ENCODE peak calls at places on chromosomes 6 and 20, in five cellular contexts. Q is fibroblast of villous mesenchyme, O is cardiac fibroblast, X is mammary epithelial cell, H is pancreas. T is an unnamed sample.

GRCh38 chr6:74137910-74138309 is 441.9 kb downstream of the CD109 start:
- DNase-seq in Q (peak; percentile 68), O (peak; percentile 73), X (peak; percentile 23), H (no peak), T (peak; percentile 31)

GRCh38 chr6:73242001-73242400 is 16.7 kb upstream of the KHDC1L start:
- DNase-seq in Q (no peak), O (no peak), X (no peak), H (no peak), T (no peak)

GRCh38 chr20:8579060-8579459 is 447.0 kb downstream of the PLCB1 start:
- DNase-seq in Q (no peak), O (no peak), X (no peak), H (no peak), T (no peak)

GRCh38 chr6:125818225-125818657 is 27.5 kb downstream of the NCOA7 start:
- DNase-seq in Q (no peak), O (no peak), X (no peak), H (no peak), T (no peak)

GRCh38 chr6:39377530-39377929 is 55.0 kb upstream of the KCNK16 start:
- DNase-seq in Q (peak; percentile 45), O (peak; percentile 84), X (peak; percentile 42), H (peak; percentile 40), T (peak; percentile 73)

GRCh38 chr6:51992834-51993233 is 94.6 kb downstream of the PKHD1 start:
- DNase-seq in Q (no peak), O (no peak), X (no peak), H (no peak), T (no peak)

GRCh38 chr6:44342052-44342451 is 398 bp upstream of the SPATS1 start:
- DNase-seq in Q (peak; percentile 7), O (peak; percentile 12), X (no peak), H (no peak), T (no peak)

GRCh38 chr6:106162926-106163325 is 76.8 kb downstream of the PRDM1 start:
- DNase-seq in Q (peak; percentile 5), O (no peak), X (no peak), H (no peak), T (no peak)

GRCh38 chr6:18263561-18264337 is 581 bp downstream of the DEK start:
- DNase-seq in Q (peak; percentile 63), O (peak; percentile 72), X (peak; percentile 62), H (peak; percentile 74), T (peak; percentile 59)

GRCh38 chr6:75308250-75308988 is 23.8 kb upstream of the TMEM30A start:
- DNase-seq in Q (no peak), O (no peak), X (no peak), H (no peak), T (no peak)

GRCh38 chr6:43247115-43247999 is 4.1 kb downstream of the TTBK1 start:
- DNase-seq in Q (peak; percentile 10), O (peak; percentile 35), X (peak; percentile 27), H (peak; percentile 85), T (peak; percentile 51)

GRCh38 chr6:131949909-131950766 is 1.0 kb downstream of the CCN2 start:
- DNase-seq in Q (peak; percentile 94), O (peak; percentile 96), X (peak; percentile 85), H (peak; percentile 76), T (peak; percentile 90)

GRCh38 chr20:19785173-19785799 is 27.2 kb downstream of the RIN2 start:
- DNase-seq in Q (peak; percentile 81), O (peak; percentile 81), X (peak; percentile 21), H (no peak), T (peak; percentile 58)

GRCh38 chr6:82006027-82006738 is 241.4 kb downstream of the IBTK start:
- DNase-seq in Q (peak; percentile 59), O (peak; percentile 62), X (peak; percentile 41), H (no peak), T (peak; percentile 51)

GRCh38 chr6:162099685-162100084 is 627.9 kb downstream of the PRKN start:
- DNase-seq in Q (peak; percentile 79), O (peak; percentile 93), X (peak; percentile 92), H (no peak), T (peak; percentile 90)

GRCh38 chr20:58612021-58612700 is 38.9 kb upstream of the STX16 start:
- DNase-seq in Q (no peak), O (peak; percentile 29), X (no peak), H (no peak), T (no peak)

GRCh38 chr6:13334953-13335352 is 6.6 kb upstream of the TBC1D7 start:
- DNase-seq in Q (no peak), O (peak; percentile 83), X (no peak), H (no peak), T (no peak)

GRCh38 chr6:32177182-32177787 is 920 bp upstream of the RNF5 start:
- DNase-seq in Q (no peak), O (no peak), X (no peak), H (no peak), T (peak; percentile 84)

GRCh38 chr20:49303211-49303610 is 25.4 kb upstream of the ZNFX1 start:
- DNase-seq in Q (peak; percentile 46), O (peak; percentile 74), X (no peak), H (no peak), T (no peak)

GRCh38 chr20:37526839-37527637 is 638 bp downstream of the BLCAP start:
- DNase-seq in Q (peak; percentile 31), O (peak; percentile 46), X (peak; percentile 29), H (no peak), T (peak; percentile 55)

GRCh38 chr20:15012551-15012950 is 675.1 kb upstream of the FLRT3 start:
- DNase-seq in Q (no peak), O (no peak), X (no peak), H (no peak), T (no peak)

GRCh38 chr6:164106345-164106769 is 691.8 kb downstream of the QKI start:
- DNase-seq in Q (no peak), O (peak; percentile 40), X (no peak), H (no peak), T (peak; percentile 37)
- TF ChIP-seq CTCF in Q (peak; percentile 12), O (peak; percentile 50), X (no peak), H (no peak), T (no peak)

DNA sequence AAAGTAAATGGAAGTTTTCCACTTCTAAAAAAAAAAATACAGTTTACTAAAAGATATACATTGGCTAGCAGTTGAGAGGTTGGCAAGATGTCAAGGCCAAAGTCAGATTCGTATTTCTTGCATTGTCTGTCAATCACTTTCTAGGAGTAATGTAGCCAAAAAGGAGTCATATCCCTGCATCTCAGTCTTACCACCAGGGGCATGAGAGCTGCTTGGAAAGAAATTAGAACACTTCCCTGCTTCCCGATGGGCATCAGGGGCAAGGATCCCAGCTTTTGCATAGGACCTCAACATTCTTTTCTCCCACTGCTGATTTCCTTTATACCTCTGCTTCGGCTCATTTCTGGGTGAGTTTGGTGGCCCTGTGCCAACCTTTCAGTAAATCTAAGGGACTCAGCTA is 581.0 kb upstream of the MAP3K7 start:
- DNase-seq in Q (no peak), O (no peak), X (no peak), H (no peak), T (peak; percentile 48)
- TF ChIP-seq CTCF in Q (peak; percentile 23), O (no peak), X (peak; percentile 32), H (no peak), T (peak; percentile 7)

GRCh38 chr6:35972471-35972985 is 51.6 kb upstream of the SRPK1 start:
- DNase-seq in Q (no peak), O (peak; percentile 40), X (no peak), H (no peak), T (no peak)
- TF ChIP-seq CTCF in Q (no peak), O (peak; percentile 19), X (no peak), H (no peak), T (no peak)

GRCh38 chr6:142478117-142478516 is 176.3 kb downstream of the ADGRG6 start:
- DNase-seq in Q (peak; percentile 28), O (peak; percentile 30), X (peak; percentile 44), H (no peak), T (peak; percentile 27)
- TF ChIP-seq CTCF in Q (no peak), O (no peak), X (no peak), H (no peak), T (no peak)

GRCh38 chr6:15274696-15275387 is 29.0 kb downstream of the JARID2 start:
- DNase-seq in Q (no peak), O (peak; percentile 44), X (no peak), H (no peak), T (peak; percentile 37)
- TF ChIP-seq CTCF in Q (peak; percentile 45), O (peak; percentile 16), X (no peak), H (no peak), T (no peak)

GRCh38 chr6:3888153-3888957 is 39.2 kb downstream of the FAM50B start:
- DNase-seq in Q (no peak), O (peak; percentile 63), X (no peak), H (no peak), T (no peak)

GRCh38 chr6:3882865-3883264 is 33.7 kb downstream of the FAM50B start:
- DNase-seq in Q (peak; percentile 90), O (peak; percentile 91), X (no peak), H (no peak), T (peak; percentile 30)

GRCh38 chr6:3887150-3887700 is 38.1 kb downstream of the FAM50B start:
- DNase-seq in Q (peak; percentile 61), O (peak; percentile 69), X (no peak), H (no peak), T (no peak)

GRCh38 chr6:3884007-3884745 is 35.0 kb downstream of the FAM50B start:
- DNase-seq in Q (peak; percentile 68), O (peak; percentile 71), X (peak; percentile 74), H (no peak), T (no peak)

GRCh38 chr6:3885262-3886036 is 36.3 kb downstream of the FAM50B start:
- DNase-seq in Q (no peak), O (no peak), X (no peak), H (no peak), T (peak; percentile 49)
- TF ChIP-seq CTCF in Q (peak; percentile 22), O (peak; percentile 41), X (no peak), H (no peak), T (peak; percentile 8)

GRCh38 chr6:21522773-21523490 is 70.6 kb upstream of the SOX4 start:
- DNase-seq in Q (no peak), O (no peak), X (no peak), H (no peak), T (no peak)
- TF ChIP-seq CTCF in Q (no peak), O (no peak), X (no peak), H (no peak), T (no peak)

GRCh38 chr6:12290490-12290820 is 294 bp downstream of the EDN1 start:
- DNase-seq in Q (no peak), O (no peak), X (no peak), H (no peak), T (no peak)

GRCh38 chr6:12288211-12288618 is 1.9 kb upstream of the EDN1 start:
- DNase-seq in Q (no peak), O (no peak), X (peak; percentile 50), H (peak; percentile 54), T (peak; percentile 59)

GRCh38 chr6:12289655-12290489 is at the start of gene EDN1:
- DNase-seq in Q (peak; percentile 79), O (peak; percentile 93), X (peak; percentile 84), H (peak; percentile 76), T (peak; percentile 86)

GRCh38 chr6:12291083-12291784 is 1.1 kb downstream of the EDN1 start:
- DNase-seq in Q (no peak), O (no peak), X (peak; percentile 50), H (no peak), T (peak; percentile 79)

GRCh38 chr6:12288844-12289654 is 1.1 kb upstream of the EDN1 start:
- DNase-seq in Q (peak; percentile 71), O (peak; percentile 76), X (peak; percentile 69), H (no peak), T (peak; percentile 83)
- TF ChIP-seq CTCF in Q (peak; percentile 95), O (peak; percentile 95), X (peak; percentile 87), H (peak; percentile 54), T (peak; percentile 74)

T was measured in MCF 10A.